ENCODE peak calls at places on chromosomes 3 and 15, in six cellular contexts. One of them, this sample, is unnamed.

GRCh38 chr3:129530331-129530761 is 1.9 kb downstream of the RHO start:
- DNase-seq in IMR-90: peak; percentile 58
- DNase-seq in neuronal stem cell: no peak
- DNase-seq in H9: peak; percentile 45
- DNase-seq in mesendoderm: peak; percentile 80
- DNase-seq in H1: peak; percentile 17
- DNase-seq in this sample: peak; percentile 28

GRCh38 chr3:120264963-120265362 is 20.1 kb downstream of the GPR156 start:
- DNase-seq in IMR-90: no peak
- DNase-seq in neuronal stem cell: no peak
- DNase-seq in H9: no peak
- DNase-seq in mesendoderm: no peak
- DNase-seq in H1: no peak
- DNase-seq in this sample: no peak

GRCh38 chr3:132317229-132317948 is at the start of gene ACP3:
- DNase-seq in IMR-90: peak; percentile 82
- DNase-seq in neuronal stem cell: no peak
- DNase-seq in H9: peak; percentile 43
- DNase-seq in mesendoderm: peak; percentile 86
- DNase-seq in H1: no peak
- DNase-seq in this sample: peak; percentile 75

GRCh38 chr15:93420050-93420452 is 331.0 kb upstream of the RGMA start:
- DNase-seq in IMR-90: no peak
- DNase-seq in neuronal stem cell: no peak
- DNase-seq in H9: no peak
- DNase-seq in mesendoderm: peak; percentile 52
- DNase-seq in H1: peak; percentile 5
- DNase-seq in this sample: no peak

GRCh38 chr3:193819117-193819978 is 226.3 kb downstream of the OPA1 start:
- DNase-seq in IMR-90: no peak
- DNase-seq in neuronal stem cell: no peak
- DNase-seq in H9: peak; percentile 53
- DNase-seq in mesendoderm: no peak
- DNase-seq in H1: no peak
- DNase-seq in this sample: no peak

GRCh38 chr3:107959767-107960166 is 131.1 kb downstream of the CD47 start:
- DNase-seq in IMR-90: peak; percentile 36
- DNase-seq in neuronal stem cell: no peak
- DNase-seq in H9: no peak
- DNase-seq in mesendoderm: peak; percentile 25
- DNase-seq in H1: no peak
- DNase-seq in this sample: peak; percentile 27

GRCh38 chr3:100316656-100317069 is 17.9 kb upstream of the NIT2 start:
- DNase-seq in IMR-90: peak; percentile 68
- DNase-seq in neuronal stem cell: peak; percentile 15
- DNase-seq in H9: no peak
- DNase-seq in mesendoderm: peak; percentile 57
- DNase-seq in H1: no peak
- DNase-seq in this sample: peak; percentile 72

GRCh38 chr3:61866961-61867461 is 305.6 kb downstream of the PTPRG start:
- DNase-seq in IMR-90: no peak
- DNase-seq in neuronal stem cell: no peak
- DNase-seq in H9: no peak
- DNase-seq in mesendoderm: no peak
- DNase-seq in H1: no peak
- DNase-seq in this sample: no peak

GRCh38 chr3:129068291-129068886 is 7.8 kb downstream of the GP9 start:
- DNase-seq in IMR-90: no peak
- DNase-seq in neuronal stem cell: no peak
- DNase-seq in H9: no peak
- DNase-seq in mesendoderm: no peak
- DNase-seq in H1: no peak
- DNase-seq in this sample: peak; percentile 5

GRCh38 chr15:71532994-71533393 is 277.4 kb upstream of the NR2E3 start:
- DNase-seq in IMR-90: no peak
- DNase-seq in neuronal stem cell: no peak
- DNase-seq in H9: peak; percentile 41
- DNase-seq in mesendoderm: peak; percentile 61
- DNase-seq in H1: peak; percentile 27
- DNase-seq in this sample: no peak

GRCh38 chr15:31488437-31489204 is 162.0 kb downstream of the KLF13 start:
- DNase-seq in IMR-90: peak; percentile 91
- DNase-seq in neuronal stem cell: peak; percentile 76
- DNase-seq in H9: peak; percentile 82
- DNase-seq in mesendoderm: peak; percentile 89
- DNase-seq in H1: peak; percentile 66
- DNase-seq in this sample: peak; percentile 91

GRCh38 chr3:135531996-135532395 is 433.5 kb upstream of the PPP2R3A start:
- DNase-seq in IMR-90: no peak
- DNase-seq in neuronal stem cell: no peak
- DNase-seq in H9: no peak
- DNase-seq in mesendoderm: no peak
- DNase-seq in H1: no peak
- DNase-seq in this sample: no peak

GRCh38 chr3:155785662-155786295 is 20.3 kb downstream of the C3orf33 start:
- DNase-seq in IMR-90: no peak
- DNase-seq in neuronal stem cell: no peak
- DNase-seq in H9: no peak
- DNase-seq in mesendoderm: no peak
- DNase-seq in H1: no peak
- DNase-seq in this sample: no peak

GRCh38 chr3:30954431-30954830 is 60.0 kb upstream of the GADL1 start:
- DNase-seq in IMR-90: no peak
- DNase-seq in neuronal stem cell: no peak
- DNase-seq in H9: no peak
- DNase-seq in mesendoderm: no peak
- DNase-seq in H1: no peak
- DNase-seq in this sample: no peak

GRCh38 chr3:132232231-132232792 is 84.9 kb upstream of the ACP3 start:
- DNase-seq in IMR-90: no peak
- DNase-seq in neuronal stem cell: no peak
- DNase-seq in H9: no peak
- DNase-seq in mesendoderm: no peak
- DNase-seq in H1: no peak
- DNase-seq in this sample: no peak

GRCh38 chr3:184726497-184726896 is 14.6 kb upstream of the MAGEF1 start:
- DNase-seq in IMR-90: no peak
- DNase-seq in neuronal stem cell: no peak
- DNase-seq in H9: no peak
- DNase-seq in mesendoderm: no peak
- DNase-seq in H1: no peak
- DNase-seq in this sample: no peak

GRCh38 chr15:64599716-64600115 is 139.3 kb downstream of the ZNF609 start:
- DNase-seq in IMR-90: peak; percentile 58
- DNase-seq in neuronal stem cell: no peak
- DNase-seq in H9: no peak
- DNase-seq in mesendoderm: no peak
- DNase-seq in H1: no peak
- DNase-seq in this sample: peak; percentile 54

GRCh38 chr15:61051570-61052031 is 177.5 kb downstream of the RORA start:
- DNase-seq in IMR-90: peak; percentile 78
- DNase-seq in neuronal stem cell: peak; percentile 5
- DNase-seq in H9: peak; percentile 52
- DNase-seq in mesendoderm: peak; percentile 71
- DNase-seq in H1: peak; percentile 15
- DNase-seq in this sample: peak; percentile 54

GRCh38 chr3:136819784-136820640 is 1.1 kb downstream of the SLC35G2 start:
- DNase-seq in IMR-90: peak; percentile 69
- DNase-seq in neuronal stem cell: peak; percentile 27
- DNase-seq in H9: peak; percentile 80
- DNase-seq in mesendoderm: peak; percentile 90
- DNase-seq in H1: no peak
- DNase-seq in this sample: peak; percentile 79

GRCh38 chr3:45205126-45205525 is 21.0 kb downstream of the TMEM158 start:
- DNase-seq in IMR-90: peak; percentile 82
- DNase-seq in neuronal stem cell: no peak
- DNase-seq in H9: no peak
- DNase-seq in mesendoderm: no peak
- DNase-seq in H1: no peak
- DNase-seq in this sample: peak; percentile 93

GRCh38 chr15:42650208-42651066 is 75.0 kb downstream of the STARD9 start:
- DNase-seq in IMR-90: peak; percentile 88
- DNase-seq in neuronal stem cell: peak; percentile 36
- DNase-seq in H9: peak; percentile 51
- DNase-seq in mesendoderm: peak; percentile 73
- DNase-seq in H1: peak; percentile 13
- DNase-seq in this sample: peak; percentile 77

GRCh38 chr3:167813169-167814123 is 77.9 kb downstream of the SERPINI1 start:
- DNase-seq in IMR-90: no peak
- DNase-seq in neuronal stem cell: no peak
- DNase-seq in H9: no peak
- DNase-seq in mesendoderm: no peak
- DNase-seq in H1: no peak
- DNase-seq in this sample: no peak

GRCh38 chr3:126474498-126475410 is 937 bp downstream of the ZXDC start:
- DNase-seq in IMR-90: peak; percentile 35
- DNase-seq in neuronal stem cell: peak; percentile 30
- DNase-seq in H9: no peak
- DNase-seq in mesendoderm: peak; percentile 66
- DNase-seq in H1: no peak
- DNase-seq in this sample: peak; percentile 74

GRCh38 chr15:49987198-49987785 is 131.7 kb downstream of the ATP8B4 start:
- DNase-seq in IMR-90: peak; percentile 20
- DNase-seq in neuronal stem cell: no peak
- DNase-seq in H9: no peak
- DNase-seq in mesendoderm: no peak
- DNase-seq in H1: no peak
- DNase-seq in this sample: peak; percentile 78

GRCh38 chr15:65945616-65946015 is 76.3 kb downstream of the RAB11A start:
- DNase-seq in IMR-90: no peak
- DNase-seq in neuronal stem cell: no peak
- DNase-seq in H9: peak; percentile 51
- DNase-seq in mesendoderm: peak; percentile 30
- DNase-seq in H1: no peak
- DNase-seq in this sample: no peak

GRCh38 chr3:52879090-52879489 is 18.3 kb downstream of the STIMATE start:
- DNase-seq in IMR-90: no peak
- DNase-seq in neuronal stem cell: no peak
- DNase-seq in H9: peak; percentile 42
- DNase-seq in mesendoderm: peak; percentile 36
- DNase-seq in H1: no peak
- DNase-seq in this sample: no peak

GRCh38 chr3:113589971-113590370 is 57.6 kb downstream of the SIDT1 start:
- DNase-seq in IMR-90: no peak
- DNase-seq in neuronal stem cell: no peak
- DNase-seq in H9: no peak
- DNase-seq in mesendoderm: no peak
- DNase-seq in H1: no peak
- DNase-seq in this sample: no peak

GRCh38 chr3:113597611-113598382 is 65.4 kb downstream of the SIDT1 start:
- DNase-seq in IMR-90: no peak
- DNase-seq in neuronal stem cell: no peak
- DNase-seq in H9: no peak
- DNase-seq in mesendoderm: no peak
- DNase-seq in H1: no peak
- DNase-seq in this sample: no peak

GRCh38 chr3:113590983-113591382 is 58.6 kb downstream of the SIDT1 start:
- DNase-seq in IMR-90: no peak
- DNase-seq in neuronal stem cell: no peak
- DNase-seq in H9: no peak
- DNase-seq in mesendoderm: peak; percentile 15
- DNase-seq in H1: no peak
- DNase-seq in this sample: no peak

DNA sequence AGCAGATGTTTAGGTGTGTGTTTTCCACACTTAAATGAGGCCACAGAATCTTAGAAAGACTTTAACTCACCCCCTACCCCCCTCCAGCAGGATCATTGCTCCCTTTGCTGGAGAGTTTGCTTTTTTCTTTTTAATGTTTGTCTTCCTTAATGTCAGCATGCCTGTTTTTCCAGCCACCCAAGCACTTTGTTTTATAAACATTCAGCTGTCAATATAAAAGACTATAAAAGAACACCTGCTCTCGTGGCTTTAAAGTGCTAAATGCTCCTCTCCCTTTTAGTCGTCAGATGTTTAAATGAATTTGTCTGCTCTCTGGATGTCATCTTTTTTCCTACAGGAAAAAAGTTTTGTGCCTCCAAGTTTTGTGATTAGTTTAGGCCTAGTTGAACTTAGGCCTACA is 61.7 kb downstream of the SIDT1 start:
- DNase-seq in IMR-90: no peak
- DNase-seq in neuronal stem cell: no peak
- DNase-seq in H9: no peak
- DNase-seq in mesendoderm: no peak
- DNase-seq in H1: no peak
- DNase-seq in this sample: no peak
- H3K4ac ChIP-seq in IMR-90: no peak overlapping the region
- H3K4ac ChIP-seq in neuronal stem cell: no peak overlapping the region
- H3K4ac ChIP-seq in H9: no peak overlapping the region
- H3K4ac ChIP-seq in mesendoderm: no peak overlapping the region
- H3K4ac ChIP-seq in H1: no peak overlapping the region
- H3K4ac ChIP-seq in this sample: no peak overlapping the region

GRCh38 chr15:57455969-57456368 is 79.7 kb downstream of the CGNL1 start:
- DNase-seq in IMR-90: no peak
- DNase-seq in neuronal stem cell: no peak
- DNase-seq in H9: no peak
- DNase-seq in mesendoderm: no peak
- DNase-seq in H1: no peak
- DNase-seq in this sample: no peak
- H2BK15ac ChIP-seq in IMR-90: no peak overlapping the region
- H2BK15ac ChIP-seq in neuronal stem cell: no peak overlapping the region
- H2BK15ac ChIP-seq in H9: no peak overlapping the region
- H2BK15ac ChIP-seq in mesendoderm: no peak overlapping the region
- H2BK15ac ChIP-seq in H1: no peak overlapping the region
- H2BK15ac ChIP-seq in this sample: no peak overlapping the region

GRCh38 chr3:152301745-152302181 is 33.0 kb downstream of the MBNL1 start:
- DNase-seq in IMR-90: no peak
- DNase-seq in neuronal stem cell: no peak
- DNase-seq in H9: no peak
- DNase-seq in mesendoderm: no peak
- DNase-seq in H1: no peak
- DNase-seq in this sample: no peak
- H3K27ac ChIP-seq in IMR-90: no peak overlapping the region
- H3K27ac ChIP-seq in neuronal stem cell: no peak overlapping the region
- H3K27ac ChIP-seq in H9: no peak overlapping the region
- H3K27ac ChIP-seq in mesendoderm: no peak overlapping the region
- H3K27ac ChIP-seq in H1: no peak overlapping the region
- H3K27ac ChIP-seq in this sample: peak overlapping the region; percentile 20

GRCh38 chr3:38171622-38172021 is 6.3 kb downstream of the OXSR1 start:
- DNase-seq in IMR-90: no peak
- DNase-seq in neuronal stem cell: no peak
- DNase-seq in H9: no peak
- DNase-seq in mesendoderm: no peak
- DNase-seq in H1: no peak
- DNase-seq in this sample: no peak

GRCh38 chr3:38173834-38174418 is 8.6 kb downstream of the OXSR1 start:
- DNase-seq in IMR-90: no peak
- DNase-seq in neuronal stem cell: no peak
- DNase-seq in H9: no peak
- DNase-seq in mesendoderm: no peak
- DNase-seq in H1: no peak
- DNase-seq in this sample: no peak

DNA sequence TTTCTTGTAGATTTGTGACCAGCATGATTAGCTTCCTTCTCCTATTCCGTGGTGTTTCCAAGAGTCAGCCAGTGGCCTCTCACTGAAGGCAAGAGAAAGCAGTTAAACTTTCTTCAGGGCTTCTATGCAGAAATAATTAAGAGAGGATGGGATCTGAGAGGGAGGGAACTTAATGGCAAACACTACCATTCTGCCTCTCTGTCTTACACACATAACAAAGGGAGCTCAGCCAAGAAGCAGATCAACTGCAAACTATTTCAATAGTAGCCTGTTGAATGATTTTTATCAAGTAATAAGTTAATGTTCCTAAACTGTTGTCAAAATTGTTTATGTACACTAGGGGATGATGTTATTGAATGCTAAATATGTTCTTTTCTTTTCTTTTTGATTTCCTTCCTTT is 11.8 kb downstream of the OXSR1 start:
- DNase-seq in IMR-90: peak; percentile 13
- DNase-seq in neuronal stem cell: no peak
- DNase-seq in H9: no peak
- DNase-seq in mesendoderm: no peak
- DNase-seq in H1: no peak
- DNase-seq in this sample: peak; percentile 8
- H3K4ac ChIP-seq in IMR-90: no peak overlapping the region
- H3K4ac ChIP-seq in neuronal stem cell: no peak overlapping the region
- H3K4ac ChIP-seq in H9: no peak overlapping the region
- H3K4ac ChIP-seq in mesendoderm: no peak overlapping the region
- H3K4ac ChIP-seq in H1: no peak overlapping the region
- H3K4ac ChIP-seq in this sample: no peak overlapping the region

This sample was measured in mesenchymal stem cell.